ENCODE peak calls at places on chromosomes 16 and 17, in five cellular contexts. K, C, R, G and E are unnamed samples.

GRCh38 chr17:15463363-15463762 is 4.1 kb downstream of the CDRT4 start:
- DNase-seq in C (no peak), G (peak), K (no peak), R (no peak), E (peak)

GRCh38 chr16:56742030-56742984 is 12.4 kb downstream of the NUP93 start:
- DNase-seq in C (peak), K (no peak), G (no peak), R (no peak), E (no peak)

GRCh38 chr17:80545499-80545826 is 825 bp downstream of the RPTOR start:
- DNase-seq in K (peak), C (peak), G (no peak), R (no peak), E (no peak)

GRCh38 chr16:55494994-55495421 is 13.9 kb upstream of the LPCAT2 start:
- DNase-seq in K (no peak), C (peak), G (peak), R (no peak), E (no peak)

GRCh38 chr17:15918661-15919259 is 26.2 kb upstream of the ADORA2B start:
- DNase-seq in G (no peak), C (no peak), R (no peak), K (no peak), E (peak)

GRCh38 chr16:74723224-74723623 is 22.6 kb upstream of the MLKL start:
- DNase-seq in C (peak), R (no peak), K (no peak), G (no peak), E (no peak)

GRCh38 chr16:26550111-26550610 is 516.6 kb upstream of the C16orf82 start:
- DNase-seq in G (no peak), C (no peak), K (no peak), R (no peak), E (no peak)

GRCh38 chr16:78503501-78504110 is 404.2 kb downstream of the WWOX start:
- DNase-seq in K (peak), R (no peak), C (peak), G (peak), E (peak)

GRCh38 chr17:31593806-31594205 is 202.3 kb downstream of the RAB11FIP4 start:
- DNase-seq in K (no peak), G (no peak), C (no peak), R (no peak), E (no peak)

GRCh38 chr16:88541109-88541508 is 29.1 kb upstream of the ZC3H18 start:
- DNase-seq in G (no peak), K (no peak), C (no peak), R (no peak), E (no peak)

GRCh38 chr17:9427460-9428315 is 147.9 kb downstream of the STX8 start:
- DNase-seq in K (no peak), C (no peak), R (no peak), G (no peak), E (no peak)

GRCh38 chr17:70242781-70243437 is 73.6 kb downstream of the KCNJ2 start:
- DNase-seq in G (no peak), C (no peak), K (no peak), R (no peak), E (no peak)

GRCh38 chr17:74646231-74646630 is 22.7 kb upstream of the CD300E start:
- DNase-seq in K (peak), C (peak), R (no peak), G (peak), E (no peak)

GRCh38 chr16:14476183-14476582 is 153.9 kb downstream of the PARN start:
- DNase-seq in C (no peak), G (no peak), R (no peak), K (no peak), E (no peak)

GRCh38 chr16:49500211-49500610 is 126.6 kb downstream of the C16orf78 start:
- DNase-seq in C (no peak), G (no peak), R (no peak), K (no peak), E (no peak)

GRCh38 chr16:77306050-77306616 is 106.9 kb downstream of the SYCE1L start:
- DNase-seq in G (no peak), K (no peak), R (no peak), C (no peak), E (no peak)

GRCh38 chr17:45228121-45228941 is 6.6 kb downstream of the FMNL1 start:
- DNase-seq in C (no peak), R (no peak), K (no peak), G (no peak), E (no peak)

GRCh38 chr16:64412578-64413280 is 709.1 kb downstream of the CDH11 start:
- DNase-seq in C (no peak), G (no peak), K (no peak), R (no peak), E (no peak)

GRCh38 chr17:37648555-37648954 is 5.3 kb upstream of the DDX52 start:
- DNase-seq in R (no peak), K (no peak), C (no peak), G (no peak), E (no peak)

GRCh38 chr17:41678411-41678906 is 10.2 kb upstream of the EIF1 start:
- DNase-seq in G (no peak), K (no peak), R (peak), C (peak), E (no peak)

GRCh38 chr16:50627419-50627818 is 53.7 kb downstream of the SNX20 start:
- DNase-seq in K (no peak), C (peak), R (no peak), G (no peak), E (peak)

GRCh38 chr17:4951486-4951885 is 567 bp downstream of the ENO3 start:
- DNase-seq in K (no peak), C (peak), R (no peak), G (no peak), E (no peak)

GRCh38 chr16:8936421-8936820 is 27.3 kb downstream of the USP7 start:
- DNase-seq in G (peak), R (no peak), K (peak), C (peak), E (peak)

GRCh38 chr17:68260051-68260762 is 12.4 kb downstream of the AMZ2 start:
- DNase-seq in K (no peak), R (no peak), C (no peak), G (no peak), E (no peak)

GRCh38 chr16:89020925-89021595 is 44.1 kb upstream of the CBFA2T3 start:
- DNase-seq in K (no peak), G (no peak), R (no peak), C (no peak), E (peak)

GRCh38 chr17:55230716-55231115 is 34.0 kb upstream of the HLF start:
- DNase-seq in G (no peak), R (no peak), K (no peak), C (no peak), E (no peak)

GRCh38 chr17:13593757-13594156 is 8.0 kb downstream of the HS3ST3A1 start:
- DNase-seq in R (no peak), K (no peak), C (no peak), G (peak), E (no peak)

DNA sequence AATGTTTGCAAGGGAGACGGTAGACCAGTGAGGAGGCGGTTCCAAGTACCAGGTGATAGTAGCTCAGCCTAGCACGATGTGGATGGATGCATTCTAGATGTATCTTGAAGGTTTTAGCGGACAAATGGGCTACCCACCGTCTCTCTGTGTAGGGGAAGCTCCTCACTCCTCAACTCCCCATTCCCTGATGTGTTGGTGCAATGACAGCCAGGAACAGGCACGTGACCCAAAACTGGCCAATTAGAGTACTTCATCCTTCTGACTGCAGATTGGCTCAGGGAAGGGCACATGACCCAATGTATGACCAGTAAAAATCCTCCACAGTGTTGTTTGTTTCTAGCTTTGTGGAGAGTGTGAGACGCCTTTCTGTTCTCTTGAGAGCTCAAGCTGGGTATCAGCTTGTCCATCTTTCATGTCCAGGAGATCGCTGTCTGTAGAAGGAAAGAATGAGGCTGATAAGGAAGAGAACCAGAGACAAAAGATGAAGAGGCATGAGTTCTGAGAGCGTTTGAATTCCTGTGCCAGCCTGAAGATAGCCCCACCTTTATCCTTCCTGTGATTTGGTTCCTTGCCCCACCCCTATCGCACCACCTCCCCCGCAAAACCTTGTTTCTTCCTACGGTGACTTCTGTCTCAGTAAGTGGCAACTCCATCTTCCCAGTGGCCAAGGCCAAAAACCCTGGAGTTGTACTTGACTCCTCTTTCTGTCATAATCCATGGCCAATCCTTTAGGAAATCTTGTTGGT is 2.3 kb upstream of the BORCS6 start:
- DNase-seq in G (peak), R (peak), K (peak), C (peak), E (peak)
- TF ChIP-seq ESRRA in G (no peak), R (no peak), K (no peak), C (no peak), E (no peak)

DNA sequence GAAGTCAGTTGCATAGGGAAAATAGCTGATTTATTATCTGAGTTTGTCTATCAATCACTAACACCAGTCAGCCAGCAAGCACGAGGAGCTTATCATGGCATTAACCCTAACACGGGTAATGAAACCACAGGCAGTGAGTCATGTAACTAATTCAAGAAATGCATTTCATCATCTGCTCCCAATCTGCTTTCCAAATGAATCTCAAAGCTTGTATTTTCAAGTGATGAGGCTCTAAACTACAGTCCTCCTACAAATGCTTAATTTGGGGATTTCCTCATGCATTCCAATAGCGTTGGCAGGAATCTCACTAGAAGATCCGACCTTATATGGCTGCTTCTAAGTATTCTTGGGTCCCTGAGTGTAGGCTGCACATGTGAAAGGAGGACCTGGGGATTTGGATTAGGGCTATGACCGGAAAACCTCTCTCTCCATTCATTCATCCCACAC is 118.4 kb upstream of the HSBP1 start:
- DNase-seq in G (no peak), C (no peak), K (no peak), R (peak), E (no peak)
- TF ChIP-seq ESRRA in G (no peak), C (no peak), K (no peak), R (no peak), E (no peak)

GRCh38 chr16:53131363-53132071 is 76.7 kb downstream of the CHD9 start:
- DNase-seq in G (peak), C (peak), R (no peak), K (peak), E (peak)
- TF ChIP-seq ESRRA in G (peak), C (no peak), R (no peak), K (no peak), E (no peak)

GRCh38 chr16:81094771-81095251 is 1.4 kb downstream of the GCSH start:
- DNase-seq in R (no peak), G (no peak), C (no peak), K (no peak), E (no peak)
- TF ChIP-seq ESRRA in R (no peak), G (no peak), C (no peak), K (no peak), E (no peak)

GRCh38 chr17:43772877-43773648 is 5.7 kb downstream of the DUSP3 start:
- DNase-seq in G (no peak), C (no peak), K (no peak), R (no peak), E (no peak)
- TF ChIP-seq ESRRA in G (no peak), C (no peak), K (no peak), R (no peak), E (no peak)

DNA sequence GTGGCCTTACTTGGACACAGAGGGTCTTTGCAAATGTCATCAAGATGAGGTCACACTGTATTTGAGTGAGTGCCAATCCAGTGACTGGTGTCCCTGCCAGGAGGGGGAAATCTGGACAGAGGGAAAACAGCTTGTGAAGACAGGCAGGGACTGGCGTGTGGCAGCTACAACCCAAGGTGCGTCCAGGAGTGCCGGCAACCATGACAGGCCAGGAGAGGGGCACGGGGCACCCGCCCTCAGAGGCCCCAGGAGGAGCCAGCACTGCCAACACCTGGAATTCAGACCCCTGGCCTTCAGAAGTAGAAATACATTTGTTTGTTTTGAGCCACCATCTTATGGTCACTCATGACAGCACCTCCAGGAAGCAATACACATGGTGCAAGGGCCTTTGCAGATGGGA is 225.7 kb downstream of the CPPED1 start:
- DNase-seq in G (no peak), K (no peak), R (no peak), C (no peak), E (no peak)
- TF ChIP-seq ESRRA in G (no peak), K (no peak), R (no peak), C (no peak), E (no peak)

GRCh38 chr17:50908860-50909764 is 43.0 kb upstream of the TOB1 start:
- DNase-seq in C (no peak), G (peak), R (no peak), K (no peak), E (peak)
- TF ChIP-seq ESRRA in C (no peak), G (peak), R (no peak), K (no peak), E (no peak)